ENCODE peak calls at places on chromosomes 1 and 21, in eight cellular contexts. A is IMR-90, N is SJCRH30, R is ovary, F is fibroblast of lung, G is thoracic aorta, V is psoas muscle, J is K562. K is an unnamed sample. For H3K4me1 and H3K27me3, the result is how much of the 10 kb centered on the place peaks cover.

GRCh38 chr1:156571261-156571958 is 955 bp downstream of the IQGAP3 start:
- DNase-seq in F (peak), N (peak), J (no peak), V (no peak), A (peak), G (no peak), R (no peak), K (no peak)

GRCh38 chr1:11157867-11158266 is 31.3 kb upstream of the ANGPTL7 start:
- DNase-seq in F (peak), N (no peak), G (no peak), R (peak), A (peak), V (peak), J (no peak), K (no peak)

GRCh38 chr1:157806431-157807149 is 13.3 kb downstream of the FCRL1 start:
- DNase-seq in N (no peak), F (no peak), J (no peak), G (no peak), R (no peak), A (no peak), V (no peak), K (no peak)

GRCh38 chr1:30845891-30846290 is 62.7 kb downstream of the SDC3 start:
- DNase-seq in R (no peak), G (no peak), N (no peak), A (no peak), F (no peak), V (no peak), J (no peak), K (no peak)

GRCh38 chr1:34606504-34606903 is 148.3 kb upstream of the GJB5 start:
- DNase-seq in N (no peak), A (no peak), F (no peak), R (no peak), V (no peak), J (no peak), G (no peak), K (no peak)

GRCh38 chr1:2194319-2194897 is at the start of gene FAAP20:
- DNase-seq in F (peak), A (peak), R (no peak), J (peak), V (no peak), N (peak), G (no peak), K (peak)

GRCh38 chr1:191675991-191676783 is 482.1 kb upstream of the RGS18 start:
- DNase-seq in V (no peak), F (no peak), J (no peak), R (no peak), A (no peak), G (no peak), N (no peak), K (no peak)

GRCh38 chr1:208241541-208241940 is 2.6 kb downstream of the PLXNA2 start:
- DNase-seq in G (no peak), R (no peak), F (no peak), A (no peak), J (no peak), N (no peak), V (no peak), K (no peak)

GRCh38 chr21:40185208-40185607 is 318.0 kb downstream of the PCP4 start:
- DNase-seq in J (no peak), F (no peak), A (no peak), R (no peak), G (no peak), N (no peak), V (no peak), K (no peak)

GRCh38 chr1:31795801-31796621 is 19.8 kb downstream of the SPOCD1 start:
- DNase-seq in V (no peak), N (peak), J (peak), A (peak), F (peak), R (no peak), G (no peak), K (no peak)

GRCh38 chr1:31592132-31592531 is 15.8 kb downstream of the TINAGL1 start:
- DNase-seq in V (no peak), G (no peak), F (no peak), J (no peak), N (no peak), R (no peak), A (no peak), K (no peak)

GRCh38 chr1:27345272-27345671 is 3.5 kb downstream of the SYTL1 start:
- DNase-seq in V (no peak), N (no peak), J (no peak), G (no peak), F (no peak), A (no peak), R (no peak), K (no peak)

GRCh38 chr1:72119491-72119890 is 162.8 kb downstream of the NEGR1 start:
- DNase-seq in R (no peak), A (no peak), N (no peak), F (no peak), G (no peak), J (no peak), V (no peak), K (no peak)

GRCh38 chr1:6911229-6911941 is 126.1 kb downstream of the CAMTA1 start:
- DNase-seq in A (no peak), J (peak), F (no peak), V (no peak), R (no peak), N (no peak), G (no peak), K (no peak)

GRCh38 chr1:236058141-236058626 is 6.7 kb downstream of the NID1 start:
- DNase-seq in N (peak), J (no peak), F (peak), R (no peak), V (no peak), A (peak), G (no peak), K (no peak)

GRCh38 chr21:16454371-16454770 is 724.6 kb downstream of the USP25 start:
- DNase-seq in J (no peak), A (no peak), N (no peak), V (no peak), R (no peak), F (peak), G (no peak), K (no peak)

GRCh38 chr1:230140221-230141001 is 73.4 kb downstream of the GALNT2 start:
- DNase-seq in R (peak), J (peak), F (peak), V (peak), G (no peak), N (peak), A (peak), K (no peak)

GRCh38 chr1:78051005-78051404 is 5.2 kb downstream of the GIPC2 start:
- DNase-seq in G (no peak), R (no peak), A (no peak), V (no peak), N (no peak), J (no peak), F (no peak), K (no peak)

GRCh38 chr1:167518331-167518700 is at the start of gene CD247:
- DNase-seq in V (no peak), R (no peak), A (no peak), N (no peak), F (no peak), J (no peak), G (no peak), K (peak)

GRCh38 chr21:32163386-32163785 is 115.5 kb downstream of the MIS18A start:
- DNase-seq in G (no peak), F (no peak), J (no peak), V (no peak), A (no peak), N (no peak), R (no peak), K (no peak)

GRCh38 chr1:184354719-184355118 is 32.1 kb upstream of the C1orf21 start:
- DNase-seq in N (no peak), A (no peak), F (no peak), R (no peak), V (no peak), G (no peak), J (no peak), K (no peak)

GRCh38 chr21:34881421-34881820 is 167.7 kb downstream of the RUNX1 start:
- DNase-seq in N (no peak), J (no peak), F (peak), G (no peak), V (no peak), A (peak), R (no peak), K (no peak)

GRCh38 chr1:113538225-113538624 is 147.9 kb downstream of the MAGI3 start:
- DNase-seq in A (no peak), J (no peak), N (no peak), F (peak), G (no peak), R (no peak), V (no peak), K (no peak)
- H3K27ac ChIP-seq in A (no peak), J (no peak), N (no peak), F (no peak), G (no peak), R (no peak), V (no peak), K (no peak)

GRCh38 chr1:94433866-94434265 is 15.7 kb downstream of the ABCD3 start:
- DNase-seq in N (no peak), A (peak), R (no peak), J (no peak), V (no peak), F (no peak), G (no peak), K (no peak)

GRCh38 chr1:94440088-94440487 is 21.9 kb downstream of the ABCD3 start:
- DNase-seq in V (no peak), A (no peak), J (no peak), N (no peak), G (no peak), F (no peak), R (no peak), K (no peak)

GRCh38 chr1:94438692-94439276 is 20.6 kb downstream of the ABCD3 start:
- DNase-seq in G (no peak), J (no peak), R (no peak), F (peak), N (no peak), A (peak), V (no peak), K (no peak)

DNA sequence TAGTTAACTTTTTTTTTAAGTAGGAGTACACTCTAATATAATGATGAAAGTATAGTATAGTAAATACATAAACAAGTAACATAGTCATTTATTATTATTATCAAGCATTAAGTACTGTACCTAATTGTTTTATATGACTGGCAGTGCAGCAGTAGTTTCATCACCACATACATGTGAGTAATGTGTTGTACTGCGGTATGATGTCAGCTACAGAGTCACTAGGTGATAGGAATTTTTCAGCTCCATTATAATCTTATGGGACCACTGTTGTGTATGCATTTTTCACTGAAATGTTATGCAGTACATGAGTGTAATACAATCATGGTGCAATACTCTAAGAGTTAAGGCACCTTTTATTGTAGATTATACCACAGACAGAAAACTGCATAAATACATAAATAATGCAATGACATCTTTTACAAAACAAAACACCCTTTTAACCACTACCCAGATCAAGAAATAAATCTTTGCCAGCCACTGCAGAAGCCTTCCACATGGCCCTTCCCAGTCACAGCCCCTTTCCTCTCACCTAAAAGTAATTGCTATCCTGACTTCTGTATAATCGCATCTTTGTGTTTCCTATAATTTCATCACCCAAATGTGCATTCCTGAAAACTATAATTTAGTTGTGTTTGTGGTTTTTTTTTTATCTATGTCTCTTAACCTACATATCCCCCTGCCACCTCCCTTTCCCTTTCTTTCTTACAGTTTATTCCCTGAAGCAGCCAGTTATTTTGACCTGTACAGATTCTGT is 16.3 kb downstream of the ABCD3 start:
- DNase-seq in F (peak), J (no peak), R (no peak), V (no peak), N (no peak), A (peak), G (no peak), K (no peak)
- H3K4me1 ChIP-seq in F (under half), J (under half), R (under half), V (under half), N (under half), A (under half), G (under half), K (under half)

DNA sequence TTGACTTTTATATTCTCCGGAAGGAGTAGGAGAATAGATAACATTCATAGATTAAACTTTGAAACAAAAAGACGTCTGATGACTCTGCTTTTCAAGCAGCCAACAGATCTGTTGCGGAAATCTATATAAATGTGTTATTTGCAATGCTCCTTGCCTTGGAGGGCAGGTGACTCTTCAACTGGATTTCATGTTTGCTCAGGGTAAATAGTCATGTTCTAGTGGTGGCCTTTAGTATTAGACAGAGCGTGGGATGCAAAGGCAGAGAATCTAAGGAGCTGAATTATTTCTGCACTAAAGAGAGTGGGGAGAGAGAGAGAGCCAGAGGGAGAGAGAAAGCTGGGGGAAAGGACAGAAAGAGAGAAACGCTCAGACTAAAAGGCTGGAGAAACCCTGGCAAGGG is 454.3 kb downstream of the AJAP1 start:
- DNase-seq in J (no peak), F (no peak), R (no peak), A (no peak), V (no peak), G (no peak), N (no peak), K (no peak)
- H3K27me3 ChIP-seq in J (under half), F (under half), R (under half), A (under half), V (under half), G (under half), N (under half), K (under half)

DNA sequence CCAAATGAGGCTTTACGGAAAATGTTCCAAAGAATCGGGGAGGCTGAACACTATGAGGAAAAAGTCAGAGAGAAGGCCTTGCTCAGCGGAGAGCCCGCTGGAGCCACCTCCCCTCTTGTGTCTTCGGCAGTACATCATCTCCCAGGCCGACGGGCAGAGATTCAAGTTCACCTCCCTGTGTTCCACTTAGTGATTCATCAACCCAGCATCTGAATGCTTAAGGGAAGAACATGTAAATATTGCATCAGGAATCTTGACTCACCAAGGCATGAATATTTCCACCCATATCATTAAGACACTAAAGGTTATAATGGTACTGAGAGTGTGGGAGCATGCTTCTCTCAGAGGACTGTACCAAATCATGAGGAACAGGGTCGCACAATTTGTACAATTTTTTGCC is 172.5 kb downstream of the ST6GALNAC5 start:
- DNase-seq in F (peak), G (no peak), V (peak), N (no peak), J (no peak), A (peak), R (peak), K (no peak)
- H3K27ac ChIP-seq in F (no peak), G (no peak), V (no peak), N (no peak), J (no peak), A (no peak), R (no peak), K (no peak)